ENCODE peak calls at places on chromosomes 4 and X, in ten cellular contexts. E, Z, X, U, P, J, Q, B, K and W are unnamed samples.
A peak's percentile ranks its signal among the peaks of the same experiment; 100 is the strongest.

GRCh38 chr4:26201119-26201518 is 119.7 kb upstream of the RBPJ start:
- DNase-seq in E (no peak), Z (no peak), X (no peak), U (no peak), P (no peak), J (no peak), Q (peak; percentile 92), B (no peak), K (no peak), W (no peak)

GRCh38 chr4:14254252-14254651 is 626.7 kb upstream of the BOD1L1 start:
- DNase-seq in E (peak; percentile 53), Z (no peak), X (peak; percentile 71), U (peak; percentile 39), P (peak; percentile 30), J (peak; percentile 39), Q (peak; percentile 34), B (peak; percentile 20), K (no peak), W (no peak)

GRCh38 chr4:5888222-5888701 is 4.6 kb downstream of the CRMP1 start:
- DNase-seq in E (peak; percentile 89), Z (no peak), X (peak; percentile 87), U (peak; percentile 68), P (no peak), J (peak; percentile 92), Q (no peak), B (peak; percentile 96), K (no peak), W (no peak)

GRCh38 chr4:36269116-36269515 is 12.3 kb upstream of the DTHD1 start:
- DNase-seq in E (peak; percentile 52), Z (peak; percentile 22), X (no peak), U (no peak), P (no peak), J (no peak), Q (no peak), B (no peak), K (peak; percentile 73), W (no peak)

GRCh38 chrX:64204701-64205440 is 637 bp downstream of the AMER1 start:
- DNase-seq in E (peak; percentile 52), Z (peak; percentile 26), X (peak; percentile 25), U (peak; percentile 44), P (peak; percentile 46), J (peak; percentile 44), Q (peak; percentile 26), B (peak; percentile 79), K (peak; percentile 23), W (no peak)

GRCh38 chr4:152045781-152046571 is 285.2 kb upstream of the GATB start:
- DNase-seq in E (peak; percentile 98), Z (peak; percentile 14), X (peak; percentile 96), U (peak; percentile 86), P (peak; percentile 28), J (peak; percentile 94), Q (peak; percentile 20), B (peak; percentile 92), K (no peak), W (no peak)

GRCh38 chr4:185222598-185222997 is 13.2 kb downstream of the SNX25 start:
- DNase-seq in E (no peak), Z (no peak), X (no peak), U (no peak), P (no peak), J (no peak), Q (peak; percentile 85), B (no peak), K (no peak), W (no peak)

GRCh38 chrX:17738002-17738713 is 865 bp downstream of the SCML1 start:
- DNase-seq in E (peak; percentile 50), Z (peak; percentile 66), X (peak; percentile 46), U (peak; percentile 40), P (peak; percentile 31), J (peak; percentile 48), Q (peak; percentile 32), B (peak; percentile 48), K (peak; percentile 75), W (no peak)

GRCh38 chr4:5609265-5610007 is 98.9 kb downstream of the EVC2 start:
- DNase-seq in E (no peak), Z (no peak), X (no peak), U (no peak), P (no peak), J (no peak), Q (no peak), B (no peak), K (no peak), W (no peak)

GRCh38 chrX:118614150-118614549 is 113.3 kb upstream of the IL13RA1 start:
- DNase-seq in E (no peak), Z (no peak), X (no peak), U (no peak), P (no peak), J (no peak), Q (no peak), B (no peak), K (no peak), W (no peak)

GRCh38 chr4:8876982-8877779 is 5.5 kb upstream of the HMX1 start:
- DNase-seq in E (no peak), Z (no peak), X (peak; percentile 61), U (no peak), P (no peak), J (no peak), Q (no peak), B (peak; percentile 81), K (no peak), W (no peak)

GRCh38 chrX:15882704-15883539 is 28.3 kb upstream of the AP1S2 start:
- DNase-seq in E (no peak), Z (peak; percentile 8), X (no peak), U (no peak), P (no peak), J (no peak), Q (peak; percentile 28), B (no peak), K (no peak), W (no peak)

DNA sequence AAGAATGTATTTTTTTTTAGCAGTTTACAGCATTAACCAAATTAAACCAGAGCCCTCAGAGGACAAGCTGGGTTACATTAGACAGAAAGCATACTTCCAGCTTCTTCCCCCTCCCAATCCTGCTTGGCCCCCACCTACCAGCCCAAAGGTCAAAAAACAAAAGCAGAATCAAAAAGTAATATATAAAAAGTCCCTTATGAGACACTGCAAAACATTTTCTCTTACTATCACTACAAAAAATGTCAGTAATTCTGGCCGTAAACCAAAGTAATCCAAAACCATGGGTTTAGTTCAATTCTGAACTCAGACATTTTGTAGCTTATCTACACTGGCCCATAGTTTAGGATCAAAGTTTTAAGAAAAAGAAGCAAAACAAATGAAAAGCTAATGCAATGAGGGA is 38.0 kb downstream of the APBB2 start:
- DNase-seq in E (no peak), Z (no peak), X (no peak), U (no peak), P (no peak), J (no peak), Q (peak; percentile 71), B (no peak), K (no peak), W (no peak)
- H3K4me3 ChIP-seq in E (no peak overlapping the region), Z (no peak overlapping the region), X (no peak overlapping the region), U (no peak overlapping the region), P (no peak overlapping the region), J (no peak overlapping the region), Q (no peak overlapping the region), B (no peak overlapping the region), K (no peak overlapping the region), W (no peak overlapping the region)

GRCh38 chrX:130172127-130172834 is 519 bp downstream of the RAB33A start:
- DNase-seq in E (no peak), Z (no peak), X (peak; percentile 15), U (no peak), P (no peak), J (peak; percentile 11), Q (no peak), B (peak; percentile 73), K (no peak), W (no peak)

GRCh38 chrX:130174051-130174704 is 2.4 kb downstream of the RAB33A start:
- DNase-seq in E (no peak), Z (no peak), X (no peak), U (no peak), P (peak; percentile 25), J (no peak), Q (peak; percentile 84), B (no peak), K (no peak), W (no peak)

GRCh38 chrX:130173190-130173895 is 1.6 kb downstream of the RAB33A start:
- DNase-seq in E (no peak), Z (peak; percentile 57), X (no peak), U (no peak), P (peak; percentile 44), J (no peak), Q (peak; percentile 87), B (no peak), K (no peak), W (no peak)

GRCh38 chrX:130170752-130171445 is 863 bp upstream of the RAB33A start:
- DNase-seq in E (peak; percentile 48), Z (peak; percentile 79), X (peak; percentile 71), U (peak; percentile 36), P (peak; percentile 37), J (peak; percentile 77), Q (no peak), B (peak; percentile 93), K (peak; percentile 81), W (no peak)

GRCh38 chrX:130171446-130172126 is at the start of gene RAB33A:
- DNase-seq in E (no peak), Z (peak; percentile 72), X (peak; percentile 50), U (peak; percentile 21), P (peak; percentile 21), J (peak; percentile 56), Q (peak; percentile 25), B (peak; percentile 90), K (peak; percentile 67), W (no peak)
- H3K4me3 ChIP-seq in E (no peak within 1 kb of the TSS), Z (peak within 1 kb of the TSS; percentile 91), X (peak within 1 kb of the TSS; percentile 65), U (peak within 1 kb of the TSS; percentile 52), P (peak within 1 kb of the TSS; percentile 64), J (peak within 1 kb of the TSS; percentile 61), Q (peak within 1 kb of the TSS; percentile 55), B (peak within 1 kb of the TSS; percentile 66), K (peak within 1 kb of the TSS; percentile 74), W (peak within 1 kb of the TSS; percentile 57)

DNA sequence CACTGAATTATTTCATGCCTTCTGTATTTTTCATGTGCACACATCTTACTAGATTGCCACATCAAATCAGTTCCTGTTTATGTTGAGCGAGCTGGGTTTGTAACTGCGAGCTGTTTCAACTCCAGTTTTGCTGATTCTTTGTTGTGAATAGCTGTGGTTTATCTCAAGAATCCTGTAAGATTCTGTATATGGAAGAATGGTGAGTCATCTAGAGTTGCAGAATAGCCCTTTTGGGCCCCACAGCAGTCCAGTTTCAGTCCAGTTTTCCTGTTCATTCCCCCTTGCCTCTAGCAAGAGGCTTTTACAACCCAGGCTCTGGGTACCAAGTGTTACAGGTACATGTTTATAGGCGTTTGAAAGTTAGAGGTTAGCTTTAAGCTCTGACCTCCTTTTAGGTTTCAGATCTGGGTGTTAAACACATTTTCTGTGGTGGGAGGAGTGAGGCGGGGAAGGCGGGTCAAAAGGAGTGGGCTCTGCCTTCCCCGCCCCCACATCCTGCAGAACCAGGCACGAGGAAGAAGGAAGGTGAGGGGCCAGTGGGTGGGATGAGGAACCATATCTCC is 32.7 kb downstream of the TBC1D14 start:
- DNase-seq in E (peak; percentile 49), Z (peak; percentile 84), X (no peak), U (peak; percentile 87), P (no peak), J (no peak), Q (peak; percentile 97), B (no peak), K (peak; percentile 51), W (peak; percentile 81)
- H3K4me3 ChIP-seq in E (no peak overlapping the region), Z (peak overlapping the region; percentile 84), X (peak overlapping the region; percentile 12), U (no peak overlapping the region), P (no peak overlapping the region), J (no peak overlapping the region), Q (peak overlapping the region; percentile 12), B (no peak overlapping the region), K (peak overlapping the region; percentile 30), W (no peak overlapping the region)

DNA sequence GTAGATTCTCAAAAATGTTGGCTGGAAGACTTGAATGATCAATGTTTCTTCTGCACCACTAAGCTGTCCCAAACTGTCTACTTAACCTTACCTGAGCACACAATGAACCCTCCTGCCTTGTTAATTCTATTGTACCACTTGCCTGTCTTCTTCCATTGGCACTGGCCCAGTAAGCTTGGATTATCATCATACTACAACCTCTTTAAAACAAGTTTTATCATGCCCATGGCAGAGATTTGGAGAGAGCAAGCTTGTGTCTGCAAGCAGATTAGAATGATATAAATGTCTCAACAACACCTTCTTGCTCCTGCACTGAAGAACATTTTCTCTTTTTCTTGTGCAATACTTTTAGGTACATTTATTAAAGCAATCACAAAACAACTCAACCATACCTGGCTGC is 74.0 kb upstream of the VMA21 start:
- DNase-seq in E (no peak), Z (no peak), X (no peak), U (no peak), P (no peak), J (no peak), Q (no peak), B (no peak), K (no peak), W (no peak)
- H3K4me3 ChIP-seq in E (no peak overlapping the region), Z (no peak overlapping the region), X (no peak overlapping the region), U (no peak overlapping the region), P (no peak overlapping the region), J (no peak overlapping the region), Q (no peak overlapping the region), B (no peak overlapping the region), K (no peak overlapping the region), W (no peak overlapping the region)